ENCODE peak calls at places on chromosomes 4 and X, in eight cellular contexts. I, M, L, J, A, U, G and F are unnamed samples.
A peak's percentile ranks its signal among the peaks of the same experiment; 100 is the strongest.

GRCh38 chr4:140342620-140343019 is 30.8 kb upstream of the SCOC start:
- DNase-seq in I (no peak), M (no peak), L (no peak), J (no peak), A (no peak), U (no peak), G (no peak), F (no peak)

GRCh38 chr4:2946812-2947600 is 16.2 kb downstream of the NOP14 start:
- DNase-seq in I (no peak), M (no peak), L (no peak), J (no peak), A (peak; percentile 38), U (no peak), G (no peak), F (peak; percentile 73)

GRCh38 chrX:40085714-40086113 is 12.0 kb downstream of the BCOR start:
- DNase-seq in I (no peak), M (no peak), L (no peak), J (no peak), A (no peak), U (no peak), G (no peak), F (no peak)

GRCh38 chrX:40746536-40746935 is 11.2 kb upstream of the MED14 start:
- DNase-seq in I (no peak), M (no peak), L (no peak), J (no peak), A (no peak), U (no peak), G (no peak), F (no peak)

GRCh38 chr4:83905952-83906351 is 370.0 kb downstream of the GPAT3 start:
- DNase-seq in I (no peak), M (no peak), L (peak; percentile 3), J (peak; percentile 17), A (no peak), U (no peak), G (no peak), F (no peak)

GRCh38 chr4:142959156-142959555 is 113.1 kb upstream of the INPP4B start:
- DNase-seq in I (no peak), M (no peak), L (no peak), J (no peak), A (no peak), U (no peak), G (no peak), F (no peak)

GRCh38 chrX:18714910-18715309 is 7.5 kb downstream of the PPEF1 start:
- DNase-seq in I (no peak), M (no peak), L (no peak), J (peak; percentile 51), A (no peak), U (no peak), G (no peak), F (no peak)

GRCh38 chrX:41293269-41293668 is 40.7 kb upstream of the DDX3X start:
- DNase-seq in I (no peak), M (no peak), L (peak; percentile 11), J (peak; percentile 53), A (no peak), U (no peak), G (no peak), F (no peak)

GRCh38 chr4:6336166-6336565 is 66.5 kb downstream of the WFS1 start:
- DNase-seq in I (no peak), M (no peak), L (no peak), J (no peak), A (no peak), U (no peak), G (no peak), F (no peak)

GRCh38 chrX:25858273-25858880 is 279.8 kb upstream of the MAGEB18 start:
- DNase-seq in I (no peak), M (no peak), L (no peak), J (no peak), A (no peak), U (no peak), G (no peak), F (no peak)

GRCh38 chrX:42519666-42520231 is 258.2 kb downstream of the PPP1R2C start:
- DNase-seq in I (peak; percentile 43), M (no peak), L (no peak), J (peak; percentile 1), A (no peak), U (no peak), G (no peak), F (no peak)

GRCh38 chrX:46903458-46904242 is 8.6 kb upstream of the JADE3 start:
- DNase-seq in I (peak; percentile 81), M (peak; percentile 81), L (peak; percentile 69), J (peak; percentile 83), A (peak; percentile 88), U (peak; percentile 41), G (peak; percentile 72), F (peak; percentile 77)

GRCh38 chrX:65874765-65875164 is 165.1 kb downstream of the VSIG4 start:
- DNase-seq in I (no peak), M (peak; percentile 30), L (no peak), J (no peak), A (no peak), U (no peak), G (no peak), F (no peak)

GRCh38 chr4:27917381-27917780 is 1056.7 kb downstream of the STIM2 start:
- DNase-seq in I (no peak), M (no peak), L (no peak), J (no peak), A (no peak), U (no peak), G (no peak), F (no peak)

GRCh38 chr4:113978105-113978504 is 1.3 kb downstream of the ARSJ start:
- DNase-seq in I (no peak), M (no peak), L (no peak), J (no peak), A (no peak), U (no peak), G (no peak), F (no peak)
- H3K4me3 ChIP-seq in I (peak overlapping the region; percentile 84), M (no peak overlapping the region), L (no peak overlapping the region), J (peak overlapping the region; percentile 59), A (peak overlapping the region; percentile 50), U (no peak overlapping the region), G (peak overlapping the region; percentile 65), F (no peak overlapping the region)

GRCh38 chrX:2697306-2697705 is 6.2 kb downstream of the CD99 start:
- DNase-seq in I (no peak), M (no peak), L (no peak), J (no peak), A (no peak), U (no peak), G (no peak), F (no peak)
- H3K4me1 ChIP-seq in I (peaks cover 48% of the 10 kb centered on the region), M (peaks cover 64% of the 10 kb centered on the region), L (peaks cover 36% of the 10 kb centered on the region), J (peaks cover 25% of the 10 kb centered on the region), A (peaks cover 24% of the 10 kb centered on the region), U (peaks cover 83% of the 10 kb centered on the region), G (peaks cover 86% of the 10 kb centered on the region), F (peaks cover 20% of the 10 kb centered on the region)

DNA sequence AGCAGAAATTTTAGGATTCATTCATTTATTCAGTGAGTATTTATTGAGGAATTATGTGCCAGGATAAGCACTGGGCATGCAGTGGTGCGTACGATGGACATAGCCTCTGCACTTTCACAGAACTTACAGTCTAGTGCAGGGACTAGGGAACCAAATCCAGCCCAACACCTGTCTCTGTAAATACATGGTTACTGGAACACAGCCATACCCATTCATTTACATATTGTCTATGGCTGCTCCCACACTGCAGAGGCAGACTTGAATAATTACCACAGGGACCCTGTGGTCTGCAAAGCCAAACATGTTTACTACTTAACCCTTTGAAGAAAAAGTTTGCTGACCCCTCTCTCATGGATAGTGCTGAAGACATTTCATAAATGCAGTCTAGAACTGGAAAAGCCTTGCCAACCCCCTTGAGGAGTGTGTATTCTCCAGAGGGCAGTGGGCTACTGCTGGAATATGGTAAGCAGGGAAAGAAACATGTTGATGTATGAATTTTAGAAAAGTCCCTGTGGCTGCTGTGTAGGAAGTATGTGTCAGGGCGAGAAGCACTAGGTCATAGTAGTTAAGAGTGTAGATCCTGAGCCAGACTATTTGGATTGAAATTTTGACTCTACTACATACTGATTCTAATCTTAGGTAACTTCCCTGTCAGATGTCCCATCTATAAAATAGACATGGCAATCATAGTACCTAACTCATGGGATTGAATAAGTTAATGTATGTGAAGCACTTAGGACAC is 75.5 kb downstream of the GALNT7 start:
- DNase-seq in I (no peak), M (no peak), L (no peak), J (no peak), A (no peak), U (no peak), G (no peak), F (no peak)
- H3K4me3 ChIP-seq in I (no peak overlapping the region), M (no peak overlapping the region), L (no peak overlapping the region), J (no peak overlapping the region), A (no peak overlapping the region), U (no peak overlapping the region), G (no peak overlapping the region), F (no peak overlapping the region)

DNA sequence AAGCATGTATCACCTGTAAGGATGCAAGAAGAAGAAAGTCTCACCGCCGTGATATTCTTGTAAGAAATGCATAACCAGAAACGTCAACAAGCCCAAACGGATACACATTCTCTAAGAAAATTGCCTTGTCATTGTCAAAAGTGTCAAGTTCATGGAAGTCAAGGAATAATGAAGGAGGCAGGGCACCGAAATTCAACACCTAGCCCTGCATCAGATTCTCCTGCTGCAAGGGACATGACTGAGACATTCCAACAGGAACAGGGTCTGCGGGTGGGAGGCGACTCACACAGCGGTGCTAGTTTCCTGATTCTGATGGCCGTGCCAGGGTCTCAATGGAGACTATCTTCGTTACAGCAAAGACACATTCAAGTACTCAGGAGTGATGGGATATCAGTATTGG is 26.7 kb downstream of the IRF2 start:
- DNase-seq in I (no peak), M (no peak), L (no peak), J (no peak), A (no peak), U (no peak), G (no peak), F (no peak)
- H3K4me1 ChIP-seq in I (no peaks in the 10 kb centered on the region), M (peaks cover 73% of the 10 kb centered on the region), L (peaks cover 38% of the 10 kb centered on the region), J (no peaks in the 10 kb centered on the region), A (peaks cover 21% of the 10 kb centered on the region), U (peaks cover 54% of the 10 kb centered on the region), G (peaks cover 92% of the 10 kb centered on the region), F (peaks cover 33% of the 10 kb centered on the region)

DNA sequence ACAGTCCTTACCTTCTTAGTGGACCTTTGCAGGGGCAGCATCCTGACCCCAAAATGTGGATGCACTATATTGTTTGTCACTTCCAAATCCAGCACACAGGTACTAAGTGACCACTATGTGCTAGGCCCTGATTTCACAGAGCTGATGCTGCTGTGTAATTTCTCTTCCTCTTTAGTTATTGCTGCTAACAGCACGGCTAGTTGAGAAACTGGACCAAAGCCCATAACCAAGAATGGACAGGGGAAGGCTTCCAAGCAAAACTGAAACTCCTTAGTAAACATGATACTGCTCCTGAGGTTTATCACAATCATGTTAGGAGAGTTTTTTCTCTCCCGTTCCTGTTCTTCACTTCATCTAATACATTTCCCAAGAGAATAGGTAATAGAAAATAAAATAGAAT is 172.9 kb upstream of the TTC29 start:
- DNase-seq in I (no peak), M (no peak), L (no peak), J (no peak), A (no peak), U (no peak), G (no peak), F (peak; percentile 19)
- H3K4me3 ChIP-seq in I (no peak overlapping the region), M (no peak overlapping the region), L (no peak overlapping the region), J (no peak overlapping the region), A (no peak overlapping the region), U (no peak overlapping the region), G (no peak overlapping the region), F (no peak overlapping the region)